ENCODE peak calls at places on chromosome 1, in eight cellular contexts. D is fibroblast of mammary gland, Z is endodermal cell, U is OCI-LY7, B is tibial nerve, N is heart left ventricle, P is ovary, A is fibroblast of lung. I is an unnamed sample.

GRCh38 chr1:115718011-115718754 is 50.3 kb downstream of the CASQ2 start:
- DNase-seq in D (no peak), A (no peak), N (no peak), P (no peak), B (no peak), U (no peak), Z (no peak), I (no peak)

GRCh38 chr1:200240655-200241054 is 169.2 kb downstream of the ZNF281 start:
- DNase-seq in D (no peak), U (no peak), N (peak; percentile 24), B (no peak), P (no peak), A (no peak), Z (no peak), I (no peak)

GRCh38 chr1:96510911-96511310 is 210.7 kb upstream of the PTBP2 start:
- DNase-seq in D (no peak), U (no peak), A (no peak), P (no peak), N (no peak), Z (no peak), B (no peak), I (peak; percentile 94)

GRCh38 chr1:212557739-212558664 is 50.6 kb upstream of the ATF3 start:
- DNase-seq in U (no peak), Z (peak; percentile 87), P (no peak), N (peak; percentile 58), A (peak; percentile 49), B (peak; percentile 50), D (peak; percentile 28), I (no peak)

GRCh38 chr1:39852876-39853275 is 30.4 kb downstream of the TRIT1 start:
- DNase-seq in A (no peak), N (no peak), B (no peak), Z (no peak), D (no peak), P (no peak), U (no peak), I (peak; percentile 89)

GRCh38 chr1:53616927-53617326 is 122.0 kb downstream of the GLIS1 start:
- DNase-seq in P (no peak), U (no peak), N (no peak), D (peak; percentile 35), B (no peak), Z (peak; percentile 77), A (no peak), I (no peak)

GRCh38 chr1:157279157-157280140 is 141.3 kb upstream of the ETV3 start:
- DNase-seq in U (no peak), Z (peak; percentile 35), B (no peak), D (no peak), P (no peak), N (no peak), A (no peak), I (no peak)

GRCh38 chr1:229848762-229849677 is 218.0 kb upstream of the GALNT2 start:
- DNase-seq in N (no peak), D (peak; percentile 37), Z (peak; percentile 70), B (no peak), U (peak; percentile 64), A (peak; percentile 11), P (no peak), I (peak; percentile 3)

GRCh38 chr1:51282605-51283004 is 46.5 kb downstream of the RNF11 start:
- DNase-seq in D (no peak), U (no peak), A (no peak), N (no peak), B (no peak), Z (no peak), P (no peak), I (no peak)

GRCh38 chr1:184051485-184052193 is at the start of gene TSEN15:
- DNase-seq in D (peak; percentile 67), B (peak; percentile 54), P (peak; percentile 64), U (peak; percentile 94), Z (peak; percentile 87), N (peak; percentile 75), A (peak; percentile 87), I (peak; percentile 54)

GRCh38 chr1:47791879-47792608 is 205.1 kb downstream of the TRABD2B start:
- DNase-seq in A (no peak), D (peak; percentile 13), U (no peak), B (no peak), P (no peak), N (no peak), Z (no peak), I (no peak)

GRCh38 chr1:10540277-10541005 is 65.7 kb downstream of the PEX14 start:
- DNase-seq in N (peak; percentile 38), D (no peak), U (no peak), A (peak; percentile 61), P (peak; percentile 44), Z (no peak), B (no peak), I (no peak)

GRCh38 chr1:210250665-210250997 is 18.0 kb downstream of the SERTAD4 start:
- DNase-seq in B (no peak), Z (peak; percentile 89), U (no peak), A (no peak), D (no peak), N (peak; percentile 37), P (no peak), I (no peak)

GRCh38 chr1:183604048-183604808 is 14.0 kb upstream of the NCF2 start:
- DNase-seq in D (peak; percentile 94), B (no peak), P (no peak), Z (no peak), N (peak; percentile 40), A (peak; percentile 78), U (no peak), I (no peak)

GRCh38 chr1:183024352-183025337 is 1.4 kb downstream of the LAMC1 start:
- DNase-seq in D (no peak), N (no peak), Z (no peak), B (no peak), A (peak; percentile 41), P (no peak), U (peak; percentile 41), I (no peak)

GRCh38 chr1:110098222-110099026 is 13.8 kb upstream of the UBL4B start:
- DNase-seq in B (no peak), N (no peak), P (no peak), A (no peak), Z (no peak), U (no peak), D (no peak), I (no peak)
- H3K4me3 ChIP-seq in B (no peak overlapping the region), N (no peak overlapping the region), P (no peak overlapping the region), A (no peak overlapping the region), Z (no peak overlapping the region), U (no peak overlapping the region), D (no peak overlapping the region), I (no peak overlapping the region)

GRCh38 chr1:29689372-29690030 is 453.2 kb downstream of the PTPRU start:
- DNase-seq in Z (peak; percentile 45), U (no peak), A (no peak), D (no peak), P (no peak), B (no peak), N (no peak), I (no peak)
- TF ChIP-seq CTCF in Z (peak; percentile 30), U (no peak), A (no peak), D (no peak), P (no peak), B (no peak), N (no peak), I (peak; percentile 51)

GRCh38 chr1:175373786-175374623 is 181.4 kb upstream of the KIAA0040 start:
- DNase-seq in Z (peak; percentile 92), N (no peak), U (peak; percentile 57), D (no peak), A (peak; percentile 1), P (no peak), B (no peak), I (no peak)

GRCh38 chr1:175377394-175377793 is 184.8 kb upstream of the KIAA0040 start:
- DNase-seq in B (no peak), A (no peak), N (no peak), D (no peak), Z (no peak), P (no peak), U (no peak), I (no peak)

DNA sequence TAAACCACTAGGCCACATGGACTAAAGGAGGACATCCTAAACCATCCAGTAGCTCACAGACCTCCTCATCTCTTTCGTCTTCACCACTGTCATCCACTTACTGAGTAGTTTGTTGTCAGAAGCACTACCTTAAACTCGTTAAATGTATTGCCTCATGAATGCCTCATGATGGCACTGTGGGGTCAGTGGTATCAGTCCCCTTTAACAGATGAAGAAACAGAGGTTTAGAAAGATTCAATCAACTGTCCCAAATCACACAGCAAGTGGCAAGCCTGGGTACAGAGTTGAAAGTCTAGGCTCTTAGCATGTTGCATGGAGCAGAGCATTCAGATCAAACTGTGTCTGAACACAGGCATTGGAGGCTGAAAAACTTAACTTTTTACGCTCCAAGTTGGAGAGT is 183.6 kb upstream of the KIAA0040 start:
- DNase-seq in Z (peak; percentile 56), P (no peak), N (no peak), U (peak; percentile 63), B (no peak), D (peak; percentile 12), A (no peak), I (peak; percentile 4)
- H3K4me3 ChIP-seq in Z (no peak overlapping the region), P (no peak overlapping the region), N (no peak overlapping the region), U (no peak overlapping the region), B (no peak overlapping the region), D (no peak overlapping the region), A (no peak overlapping the region), I (no peak overlapping the region)

DNA sequence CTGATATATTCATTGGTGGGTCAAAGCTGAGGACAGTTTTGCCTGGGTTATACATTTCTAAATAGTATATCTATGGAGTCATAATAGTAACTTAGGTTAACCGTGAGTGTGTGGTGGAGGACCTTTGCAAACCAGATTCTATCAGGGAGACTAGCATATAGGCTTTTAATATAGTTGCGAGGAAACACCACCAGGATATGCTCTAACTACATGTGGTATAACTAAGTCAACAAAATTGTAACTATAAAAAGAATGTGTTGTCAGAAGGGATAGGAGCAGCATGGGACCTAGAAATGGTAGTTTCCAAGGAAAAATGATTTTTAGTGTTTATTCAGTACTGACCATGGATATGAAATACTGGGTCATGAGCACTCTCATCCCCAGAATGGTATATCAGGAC is 338.1 kb downstream of the TGFB2 start:
- DNase-seq in B (no peak), P (no peak), D (no peak), Z (no peak), A (peak; percentile 59), N (no peak), U (no peak), I (no peak)
- TF ChIP-seq CTCF in B (no peak), P (no peak), D (no peak), Z (no peak), A (peak; percentile 20), N (no peak), U (no peak), I (peak; percentile 23)

GRCh38 chr1:21280482-21280881 is 9.8 kb downstream of the ECE1 start:
- DNase-seq in P (no peak), A (no peak), B (no peak), U (no peak), N (no peak), D (no peak), Z (no peak), I (no peak)
- H3K4me3 ChIP-seq in P (no peak overlapping the region), A (no peak overlapping the region), B (no peak overlapping the region), U (no peak overlapping the region), N (no peak overlapping the region), D (no peak overlapping the region), Z (no peak overlapping the region), I (no peak overlapping the region)

GRCh38 chr1:19762175-19762779 is 37.4 kb downstream of the TMCO4 start:
- DNase-seq in A (peak; percentile 32), Z (peak; percentile 88), P (peak; percentile 49), N (no peak), B (no peak), U (peak; percentile 44), D (peak; percentile 36), I (no peak)
- TF ChIP-seq CTCF in A (peak; percentile 85), Z (peak; percentile 88), P (peak; percentile 12), N (peak; percentile 42), B (peak; percentile 58), U (peak; percentile 91), D (peak; percentile 84), I (peak; percentile 62)

I was measured in LNCaP clone FGC.